ENCODE peak calls at places on chromosomes 5 and 9, in four cellular contexts. Y is uterus, P is neural progenitor cell, K is tibial nerve. L is an unnamed sample. For H3K9me3, the result is how much of the 10 kb centered on the place peaks cover.

GRCh38 chr5:113268232-113268631 is 166.6 kb downstream of the TSSK1B start:
- DNase-seq in Y (no peak), P (no peak), K (no peak), L (no peak)

GRCh38 chr5:143179126-143179740 is 224.3 kb downstream of the NR3C1 start:
- DNase-seq in Y (no peak), P (no peak), K (no peak), L (no peak)

GRCh38 chr5:141508440-141508807 is 19.5 kb downstream of the PCDHGC5 start:
- DNase-seq in Y (no peak), P (no peak), K (no peak), L (no peak)

GRCh38 chr5:15183520-15183919 is 311.9 kb upstream of the ANKH start:
- DNase-seq in Y (no peak), P (no peak), K (no peak), L (no peak)

GRCh38 chr5:91840412-91840811 is 457.3 kb upstream of the ARRDC3 start:
- DNase-seq in Y (no peak), P (peak), K (no peak), L (no peak)

GRCh38 chr5:86232246-86232645 is 385.5 kb upstream of the COX7C start:
- DNase-seq in Y (no peak), P (no peak), K (no peak), L (no peak)

GRCh38 chr5:13985736-13986418 is 41.4 kb upstream of the DNAH5 start:
- DNase-seq in Y (no peak), P (no peak), K (no peak), L (no peak)

GRCh38 chr9:27866741-27867140 is 293.5 kb upstream of the C9orf72 start:
- DNase-seq in Y (no peak), P (peak), K (no peak), L (no peak)

GRCh38 chr9:27539479-27540441 is 10.1 kb upstream of the MOB3B start:
- DNase-seq in Y (peak), P (no peak), K (no peak), L (no peak)

GRCh38 chr5:1793301-1793740 is 6.3 kb downstream of the MRPL36 start:
- DNase-seq in Y (no peak), P (no peak), K (no peak), L (no peak)

GRCh38 chr5:14595189-14595588 is 13.6 kb downstream of the OTULINL start:
- DNase-seq in Y (no peak), P (no peak), K (no peak), L (no peak)

GRCh38 chr5:53110156-53110555 is 599 bp upstream of the MOCS2 start:
- DNase-seq in Y (no peak), P (no peak), K (no peak), L (no peak)

GRCh38 chr9:69023650-69024049 is 9.7 kb upstream of the PRKACG start:
- DNase-seq in Y (no peak), P (no peak), K (no peak), L (no peak)

GRCh38 chr9:70260007-70260443 is 1.2 kb downstream of the SMC5 start:
- DNase-seq in Y (peak), P (no peak), K (no peak), L (no peak)

GRCh38 chr9:114486205-114486963 is 18.9 kb downstream of the WHRN start:
- DNase-seq in Y (no peak), P (no peak), K (no peak), L (no peak)

GRCh38 chr5:137250421-137250820 is 248.7 kb downstream of the SPOCK1 start:
- DNase-seq in Y (no peak), P (no peak), K (no peak), L (no peak)

GRCh38 chr5:97629281-97629680 is 446.2 kb upstream of the RIOK2 start:
- DNase-seq in Y (no peak), P (no peak), K (peak), L (no peak)

GRCh38 chr9:114183006-114183405 is 27.7 kb downstream of the COL27A1 start:
- DNase-seq in Y (no peak), P (no peak), K (no peak), L (no peak)

GRCh38 chr5:90888511-90889324 is 330.1 kb downstream of the ADGRV1 start:
- DNase-seq in Y (no peak), P (no peak), K (no peak), L (no peak)

GRCh38 chr5:137453476-137454080 is 45.5 kb downstream of the SPOCK1 start:
- DNase-seq in Y (no peak), P (peak), K (no peak), L (no peak)

GRCh38 chr5:11476866-11477265 is 427.4 kb downstream of the CTNND2 start:
- DNase-seq in Y (no peak), P (no peak), K (no peak), L (no peak)

GRCh38 chr5:65961644-65962043 is 35.3 kb downstream of the ERBIN start:
- DNase-seq in Y (no peak), P (no peak), K (no peak), L (no peak)
- H3K9me3 ChIP-seq in Y (under half), P (under half), K (under half), L (under half)

DNA sequence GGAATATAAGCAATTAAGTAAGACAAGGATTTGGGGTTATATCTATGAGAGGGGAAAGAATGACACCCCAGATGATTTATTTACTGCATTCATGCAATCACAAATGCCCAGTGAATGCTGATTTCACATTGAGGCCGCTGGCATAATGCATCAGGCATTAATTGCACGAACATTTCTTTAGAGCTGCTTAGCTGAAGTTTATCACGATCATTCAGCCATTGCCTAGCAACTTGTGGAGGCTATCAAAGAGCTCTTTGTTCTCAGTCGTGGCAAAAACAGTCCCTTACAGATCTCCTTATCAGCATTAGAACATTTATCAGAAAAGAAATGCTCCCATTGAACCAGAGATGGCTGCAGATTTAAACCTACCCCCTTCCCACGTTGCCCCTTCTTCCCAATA is 88.7 kb upstream of the PRRC1 start:
- DNase-seq in Y (no peak), P (no peak), K (no peak), L (no peak)
- H3K27ac ChIP-seq in Y (no peak), P (no peak), K (peak), L (no peak)

DNA sequence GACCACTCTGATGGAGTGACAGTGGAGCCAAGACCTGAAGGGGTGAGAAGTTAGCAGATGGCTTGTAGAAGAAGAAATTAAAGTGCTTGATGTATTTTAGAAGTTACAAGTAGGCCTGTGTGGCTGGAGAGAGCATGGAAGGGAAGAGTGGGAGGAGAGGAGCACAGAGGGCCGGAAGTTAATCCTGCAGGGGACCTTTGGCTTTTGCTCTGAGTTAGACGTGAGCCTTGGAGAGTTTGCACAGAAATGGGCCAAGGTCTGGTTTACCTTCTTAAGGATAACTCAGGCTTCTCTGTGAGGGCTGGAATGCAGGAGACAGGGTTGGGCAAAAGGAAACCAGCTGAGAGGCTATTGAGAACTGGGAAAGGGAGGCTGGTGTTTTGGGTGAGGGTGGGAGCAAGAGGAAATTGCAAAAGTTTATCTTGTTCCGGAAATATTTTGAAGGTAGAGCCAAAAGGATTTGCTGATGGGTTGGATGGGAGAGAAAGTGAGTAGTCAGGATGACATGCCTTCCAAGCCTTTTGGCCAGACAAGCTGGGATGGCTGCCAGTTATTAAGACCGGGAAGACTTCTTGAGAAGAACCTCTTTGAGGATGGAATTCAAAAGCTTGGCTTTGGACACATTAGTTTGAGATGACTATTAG is 17.5 kb upstream of the F2RL1 start:
- DNase-seq in Y (no peak), P (no peak), K (no peak), L (no peak)
- H3K9me3 ChIP-seq in Y (under half), P (under half), K (under half), L (under half)

DNA sequence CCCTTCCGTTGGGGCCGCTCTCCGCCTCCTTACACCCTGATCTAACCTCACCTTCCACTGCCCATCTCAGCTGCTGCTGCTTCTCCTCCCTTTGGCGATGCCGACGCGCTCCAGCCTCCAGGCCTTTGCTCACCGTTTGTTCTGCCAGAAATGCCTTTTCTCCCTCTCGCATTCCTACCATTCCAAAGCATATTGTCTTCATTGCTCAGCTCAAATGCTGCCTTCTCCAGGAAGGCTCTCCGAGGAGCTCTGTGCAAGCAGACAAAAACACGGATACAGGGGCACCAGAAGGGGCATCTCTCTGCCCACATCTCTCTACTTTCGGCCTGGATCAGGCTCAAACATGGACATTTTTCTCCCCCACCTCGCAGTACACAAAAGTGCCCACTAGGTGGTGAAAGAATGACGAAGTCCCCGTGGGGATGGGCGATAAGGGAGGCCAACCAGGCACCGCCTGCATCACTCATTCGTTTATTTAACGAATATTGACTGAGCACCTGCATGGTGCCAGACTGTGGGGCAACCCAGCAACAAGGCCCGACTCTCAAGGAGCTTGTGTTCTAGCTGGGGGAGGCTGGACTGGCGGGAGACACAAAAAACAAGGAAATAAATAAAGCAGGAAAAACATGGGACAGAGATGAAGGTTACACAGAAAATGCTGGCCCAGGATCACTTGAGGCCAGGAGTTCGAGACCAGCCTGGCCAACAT is 7.3 kb upstream of the GRHPR start:
- DNase-seq in Y (peak), P (peak), K (peak), L (peak)
- H3K27ac ChIP-seq in Y (peak), P (peak), K (peak), L (no peak)

GRCh38 chr5:9955586-9955985 is 294.1 kb downstream of the ATPSCKMT start:
- DNase-seq in Y (no peak), P (no peak), K (no peak), L (no peak)
- H3K9me3 ChIP-seq in Y (under half), P (under half), K (under half), L (under half)

GRCh38 chr5:151231359-151231758 is 7.5 kb upstream of the CCDC69 start:
- DNase-seq in Y (no peak), P (no peak), K (no peak), L (no peak)

GRCh38 chr5:151236888-151237287 is 13.0 kb upstream of the CCDC69 start:
- DNase-seq in Y (no peak), P (no peak), K (no peak), L (no peak)

GRCh38 chr5:151234476-151235238 is 10.8 kb upstream of the CCDC69 start:
- DNase-seq in Y (peak), P (no peak), K (peak), L (peak)

GRCh38 chr5:151230048-151230680 is 6.3 kb upstream of the CCDC69 start:
- DNase-seq in Y (peak), P (no peak), K (no peak), L (no peak)

GRCh38 chr5:151233576-151234202 is 9.8 kb upstream of the CCDC69 start:
- DNase-seq in Y (no peak), P (no peak), K (no peak), L (no peak)
- H3K27ac ChIP-seq in Y (peak), P (no peak), K (no peak), L (no peak)

GRCh38 chr5:25950681-25951080 is 1087.7 kb downstream of the CDH9 start:
- DNase-seq in Y (no peak), P (no peak), K (no peak), L (no peak)
- H3K9me3 ChIP-seq in Y (under half), P (under half), K (under half), L (under half)

L was measured in CD4-positive, alpha-beta T cell.